ENCODE peak calls at places on chromosomes 16 and 17, in four cellular contexts. A is HepG2, T is K562, U is GM12878. B is an unnamed sample.

GRCh38 chr16:73217654-73218053 is 169.7 kb upstream of the ZFHX3 start:
- DNase-seq in A (no peak), T (no peak), U (no peak), B (no peak)

GRCh38 chr17:73362697-73363096 is 50.9 kb upstream of the CDC42EP4 start:
- DNase-seq in A (no peak), T (no peak), U (no peak), B (peak)

GRCh38 chr16:80198265-80198994 is 342.4 kb upstream of the DYNLRB2 start:
- DNase-seq in A (peak), T (no peak), U (no peak), B (no peak)

GRCh38 chr16:13402601-13403000 is 501.2 kb downstream of the SHISA9 start:
- DNase-seq in A (no peak), T (no peak), U (no peak), B (no peak)

GRCh38 chr16:19704321-19705130 is 13.5 kb downstream of the KNOP1 start:
- DNase-seq in A (no peak), T (no peak), U (no peak), B (no peak)

GRCh38 chr17:58085039-58085715 is 2.0 kb downstream of the DYNLL2 start:
- DNase-seq in A (no peak), T (peak), U (no peak), B (no peak)

GRCh38 chr17:223723-224471 is 42.4 kb upstream of the DOC2B start:
- DNase-seq in A (no peak), T (no peak), U (no peak), B (peak)

GRCh38 chr16:87198328-87198731 is 118.9 kb downstream of the C16orf95 start:
- DNase-seq in A (no peak), T (no peak), U (no peak), B (no peak)

GRCh38 chr16:22186517-22186916 is 19.6 kb upstream of the EEF2K start:
- DNase-seq in A (no peak), T (no peak), U (no peak), B (peak)

GRCh38 chr17:40477796-40478195 is 23.6 kb downstream of the TNS4 start:
- DNase-seq in A (no peak), T (no peak), U (no peak), B (no peak)

GRCh38 chr17:73643012-73643845 is 1.0 kb downstream of the SDK2 start:
- DNase-seq in A (no peak), T (no peak), U (no peak), B (peak)

GRCh38 chr16:27692576-27692975 is 142.6 kb downstream of the KATNIP start:
- DNase-seq in A (no peak), T (no peak), U (no peak), B (no peak)

GRCh38 chr17:19670906-19671305 is 22.4 kb downstream of the ALDH3A2 start:
- DNase-seq in A (no peak), T (no peak), U (no peak), B (no peak)

GRCh38 chr17:36846410-36847292 is 90.6 kb upstream of the LHX1 start:
- DNase-seq in A (no peak), T (no peak), U (no peak), B (no peak)

GRCh38 chr16:56245197-56245596 is 53.9 kb downstream of the GNAO1 start:
- DNase-seq in A (no peak), T (no peak), U (no peak), B (no peak)

GRCh38 chr16:569445-570254 is at the start of gene PIGQ:
- DNase-seq in A (peak), T (peak), U (no peak), B (peak)

GRCh38 chr16:86961133-86961720 is 356.0 kb downstream of the C16orf95 start:
- DNase-seq in A (no peak), T (no peak), U (no peak), B (no peak)

GRCh38 chr17:45231481-45232116 is 9.9 kb downstream of the FMNL1 start:
- DNase-seq in A (peak), T (peak), U (no peak), B (peak)

GRCh38 chr17:7233701-7234099 is 617 bp downstream of the DVL2 start:
- DNase-seq in A (no peak), T (no peak), U (no peak), B (no peak)

GRCh38 chr16:797120-797420 is 3.5 kb downstream of the GNG13 start:
- DNase-seq in A (no peak), T (peak), U (no peak), B (peak)

GRCh38 chr17:45042346-45043120 is 8.9 kb downstream of the DCAKD start:
- DNase-seq in A (no peak), T (no peak), U (no peak), B (no peak)

GRCh38 chr16:67282447-67282805 is 3.1 kb downstream of the PLEKHG4 start:
- DNase-seq in A (no peak), T (no peak), U (no peak), B (no peak)

GRCh38 chr16:18841833-18842525 is 40.6 kb upstream of the ARL6IP1 start:
- DNase-seq in A (no peak), T (no peak), U (no peak), B (no peak)

DNA sequence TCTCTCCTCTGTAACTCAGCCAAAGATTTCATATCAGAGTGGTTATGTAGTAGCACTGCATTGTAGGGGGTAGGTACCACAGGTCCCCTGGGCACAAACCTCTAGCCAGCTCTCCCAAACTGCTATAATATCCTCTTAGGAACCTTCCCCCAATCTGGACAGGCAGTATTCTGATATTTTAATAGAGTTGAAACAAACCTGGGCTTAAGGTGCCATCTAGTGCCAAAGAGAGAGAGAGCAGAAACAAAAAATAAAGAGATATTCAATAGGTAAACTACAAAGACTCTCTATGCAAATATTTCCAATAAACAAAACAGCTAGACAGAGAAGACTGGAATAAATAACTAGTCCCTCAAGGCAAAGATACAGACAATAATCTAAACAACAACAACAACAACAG is 1070.0 kb downstream of the CDH11 start:
- DNase-seq in A (peak), T (no peak), U (no peak), B (no peak)
- TF ChIP-seq TCF7 in A (no peak), T (no peak), U (no peak), B (no peak)

GRCh38 chr16:65070831-65071230 is 51.0 kb downstream of the CDH11 start:
- DNase-seq in A (peak), T (no peak), U (no peak), B (no peak)

GRCh38 chr16:65069766-65070165 is 52.1 kb downstream of the CDH11 start:
- DNase-seq in A (no peak), T (no peak), U (no peak), B (no peak)

GRCh38 chr16:65069090-65069489 is 52.8 kb downstream of the CDH11 start:
- DNase-seq in A (no peak), T (no peak), U (no peak), B (no peak)

GRCh38 chr16:65068151-65068740 is 53.6 kb downstream of the CDH11 start:
- DNase-seq in A (no peak), T (no peak), U (no peak), B (no peak)

GRCh38 chr16:65071371-65072311 is 50.2 kb downstream of the CDH11 start:
- DNase-seq in A (no peak), T (no peak), U (no peak), B (no peak)
- TF ChIP-seq ATF2 in A (no peak), T (no peak), U (no peak), B (no peak)

GRCh38 chr17:47993031-47993546 is 22.2 kb downstream of the CDK5RAP3 start:
- DNase-seq in A (no peak), T (no peak), U (no peak), B (no peak)
- TF ChIP-seq TCF7 in A (no peak), T (no peak), U (no peak), B (no peak)

DNA sequence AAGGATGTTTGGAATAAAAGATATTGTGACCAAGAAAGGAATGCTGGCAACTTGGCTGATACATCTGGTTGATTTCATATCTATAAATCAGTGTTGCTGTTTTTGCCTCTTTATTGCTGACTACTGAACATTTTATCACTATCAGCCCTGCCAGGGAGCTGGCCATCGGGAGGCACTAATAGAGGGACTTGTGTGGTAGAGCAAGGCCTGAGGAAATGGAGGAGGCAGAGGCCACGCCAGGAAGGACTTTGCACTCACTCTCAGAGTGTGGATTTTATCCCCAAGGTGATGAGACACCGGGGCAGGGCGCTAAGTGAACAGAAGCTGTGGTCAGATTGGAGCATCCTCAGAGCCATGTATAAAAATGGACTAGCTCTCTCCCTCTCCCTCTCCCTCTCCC is 9.3 kb upstream of the CYB561 start:
- DNase-seq in A (no peak), T (no peak), U (no peak), B (no peak)
- TF ChIP-seq ATF2 in A (no peak), T (no peak), U (no peak), B (no peak)

GRCh38 chr16:49275870-49276269 is 5.8 kb downstream of the CBLN1 start:
- DNase-seq in A (no peak), T (no peak), U (no peak), B (no peak)
- TF ChIP-seq TCF7 in A (no peak), T (no peak), U (no peak), B (no peak)

B was measured in WTC11.